ENCODE peak calls at places on chromosome 13, in five cellular contexts. X, P, Y, S and G are unnamed samples.

GRCh38 chr13:61414686-61415664 is 674 bp downstream of the PCDH20 start:
- DNase-seq in X (no peak), P (peak; percentile 12), Y (no peak), S (peak; percentile 76), G (no peak)

GRCh38 chr13:112072531-112073244 is 5.7 kb downstream of the SOX1 start:
- DNase-seq in X (no peak), P (no peak), Y (no peak), S (peak; percentile 44), G (no peak)

GRCh38 chr13:48876289-48876688 is 99.4 kb upstream of the FNDC3A start:
- DNase-seq in X (no peak), P (no peak), Y (no peak), S (no peak), G (peak; percentile 20)

GRCh38 chr13:110887955-110888333 is 26.9 kb downstream of the ANKRD10 start:
- DNase-seq in X (no peak), P (no peak), Y (no peak), S (no peak), G (no peak)

GRCh38 chr13:45108716-45109706 is 11.3 kb upstream of the GTF2F2 start:
- DNase-seq in X (peak; percentile 9), P (no peak), Y (no peak), S (no peak), G (peak; percentile 18)

GRCh38 chr13:54875111-54875510 is 1846.5 kb downstream of the OLFM4 start:
- DNase-seq in X (no peak), P (no peak), Y (no peak), S (no peak), G (no peak)

GRCh38 chr13:20441879-20442278 is 83.8 kb downstream of the CRYL1 start:
- DNase-seq in X (no peak), P (no peak), Y (no peak), S (no peak), G (no peak)

GRCh38 chr13:27125357-27126282 is 46.0 kb downstream of the USP12 start:
- DNase-seq in X (no peak), P (no peak), Y (no peak), S (no peak), G (no peak)

GRCh38 chr13:46113596-46113995 is 8.8 kb upstream of the CPB2 start:
- DNase-seq in X (no peak), P (no peak), Y (no peak), S (no peak), G (no peak)

GRCh38 chr13:47679391-47679790 is 321.7 kb downstream of the SUCLA2 start:
- DNase-seq in X (no peak), P (no peak), Y (no peak), S (no peak), G (no peak)

GRCh38 chr13:26200811-26201210 is 21.3 kb downstream of the RNF6 start:
- DNase-seq in X (no peak), P (no peak), Y (no peak), S (no peak), G (no peak)

GRCh38 chr13:60047943-60048342 is 115.8 kb downstream of the DIAPH3 start:
- DNase-seq in X (no peak), P (no peak), Y (no peak), S (no peak), G (no peak)

GRCh38 chr13:99662678-99663077 is 161.4 kb downstream of the TM9SF2 start:
- DNase-seq in X (no peak), P (no peak), Y (no peak), S (no peak), G (no peak)

GRCh38 chr13:74868044-74868443 is 613.9 kb downstream of the TBC1D4 start:
- DNase-seq in X (no peak), P (no peak), Y (no peak), S (no peak), G (no peak)

GRCh38 chr13:71714802-71715375 is 152.1 kb downstream of the DACH1 start:
- DNase-seq in X (no peak), P (no peak), Y (no peak), S (no peak), G (no peak)

GRCh38 chr13:32019612-32020233 is 11.9 kb upstream of the FRY start:
- DNase-seq in X (peak; percentile 12), P (peak; percentile 55), Y (no peak), S (peak; percentile 64), G (peak; percentile 55)

GRCh38 chr13:24050292-24050711 is 110.2 kb upstream of the SPATA13 start:
- DNase-seq in X (no peak), P (no peak), Y (no peak), S (no peak), G (no peak)

GRCh38 chr13:97328222-97328790 is 105.7 kb upstream of the RAP2A start:
- DNase-seq in X (no peak), P (no peak), Y (no peak), S (no peak), G (no peak)

GRCh38 chr13:112146073-112146360 is 79.1 kb downstream of the SOX1 start:
- DNase-seq in X (no peak), P (no peak), Y (no peak), S (no peak), G (no peak)

GRCh38 chr13:32408296-32408998 is 19.5 kb downstream of the N4BP2L1 start:
- DNase-seq in X (no peak), P (no peak), Y (no peak), S (no peak), G (no peak)

GRCh38 chr13:60211548-60211947 is 47.8 kb upstream of the DIAPH3 start:
- DNase-seq in X (no peak), P (no peak), Y (no peak), S (no peak), G (no peak)

GRCh38 chr13:34748078-34748477 is 194.0 kb upstream of the NBEA start:
- DNase-seq in X (no peak), P (peak; percentile 72), Y (no peak), S (no peak), G (no peak)

GRCh38 chr13:103638706-103639105 is 572.5 kb upstream of the SLC10A2 start:
- DNase-seq in X (no peak), P (peak; percentile 12), Y (no peak), S (no peak), G (no peak)

GRCh38 chr13:45231722-45232121 is 30.9 kb upstream of the KCTD4 start:
- DNase-seq in X (no peak), P (no peak), Y (no peak), S (no peak), G (no peak)

GRCh38 chr13:49446473-49446872 is 2.4 kb downstream of the SETDB2 start:
- DNase-seq in X (no peak), P (no peak), Y (no peak), S (no peak), G (no peak)

GRCh38 chr13:62327367-62327766 is 911.7 kb upstream of the PCDH20 start:
- DNase-seq in X (no peak), P (no peak), Y (no peak), S (no peak), G (no peak)